ENCODE peak calls at places on chromosomes 7 and 10, in ten cellular contexts. One of them, this sample, is unnamed. For H3K36me3, the result is how much of the 10 kb centered on the place peaks cover.

GRCh38 chr10:121414366-121414765 is 183.9 kb downstream of the FGFR2 start:
- DNase-seq in vagina: no peak
- DNase-seq in fibroblast of lung: no peak
- DNase-seq in kidney: no peak
- DNase-seq in heart right ventricle: no peak
- DNase-seq in body of pancreas: no peak
- DNase-seq in adrenal gland: no peak
- DNase-seq in HCT116: no peak
- DNase-seq in tibial artery: no peak
- DNase-seq in psoas muscle: no peak
- DNase-seq in this sample: no peak

GRCh38 chr7:101783381-101784181 is 33.8 kb upstream of the CUX1 start:
- DNase-seq in kidney: peak
- DNase-seq in adrenal gland: no peak
- DNase-seq in psoas muscle: no peak
- DNase-seq in body of pancreas: no peak
- DNase-seq in heart right ventricle: no peak
- DNase-seq in HCT116: no peak
- DNase-seq in fibroblast of lung: no peak
- DNase-seq in tibial artery: no peak
- DNase-seq in vagina: no peak
- DNase-seq in this sample: no peak

GRCh38 chr7:66839814-66840213 is 81.2 kb upstream of the TMEM248 start:
- DNase-seq in heart right ventricle: no peak
- DNase-seq in fibroblast of lung: no peak
- DNase-seq in tibial artery: no peak
- DNase-seq in kidney: no peak
- DNase-seq in psoas muscle: no peak
- DNase-seq in HCT116: no peak
- DNase-seq in vagina: no peak
- DNase-seq in body of pancreas: no peak
- DNase-seq in adrenal gland: no peak
- DNase-seq in this sample: no peak

GRCh38 chr10:85195596-85195995 is 867.2 kb downstream of the CCSER2 start:
- DNase-seq in kidney: no peak
- DNase-seq in fibroblast of lung: no peak
- DNase-seq in HCT116: no peak
- DNase-seq in tibial artery: no peak
- DNase-seq in body of pancreas: no peak
- DNase-seq in vagina: no peak
- DNase-seq in psoas muscle: no peak
- DNase-seq in heart right ventricle: no peak
- DNase-seq in adrenal gland: no peak
- DNase-seq in this sample: no peak

GRCh38 chr10:6108072-6108471 is 19.2 kb downstream of the RBM17 start:
- DNase-seq in kidney: no peak
- DNase-seq in vagina: no peak
- DNase-seq in heart right ventricle: no peak
- DNase-seq in psoas muscle: no peak
- DNase-seq in adrenal gland: no peak
- DNase-seq in tibial artery: no peak
- DNase-seq in body of pancreas: no peak
- DNase-seq in HCT116: no peak
- DNase-seq in fibroblast of lung: no peak
- DNase-seq in this sample: no peak

GRCh38 chr10:127977368-127978009 is 70.6 kb downstream of the PTPRE start:
- DNase-seq in vagina: peak
- DNase-seq in fibroblast of lung: peak
- DNase-seq in tibial artery: peak
- DNase-seq in adrenal gland: peak
- DNase-seq in body of pancreas: peak
- DNase-seq in kidney: peak
- DNase-seq in psoas muscle: peak
- DNase-seq in heart right ventricle: peak
- DNase-seq in HCT116: no peak
- DNase-seq in this sample: no peak

GRCh38 chr10:46019170-46019528 is 11.3 kb downstream of the NCOA4 start:
- DNase-seq in HCT116: no peak
- DNase-seq in adrenal gland: no peak
- DNase-seq in kidney: no peak
- DNase-seq in psoas muscle: no peak
- DNase-seq in vagina: no peak
- DNase-seq in tibial artery: no peak
- DNase-seq in heart right ventricle: no peak
- DNase-seq in body of pancreas: peak
- DNase-seq in fibroblast of lung: no peak
- DNase-seq in this sample: no peak

GRCh38 chr7:73565675-73566342 is 8.3 kb upstream of the BCL7B start:
- DNase-seq in vagina: no peak
- DNase-seq in body of pancreas: no peak
- DNase-seq in kidney: no peak
- DNase-seq in heart right ventricle: no peak
- DNase-seq in adrenal gland: no peak
- DNase-seq in fibroblast of lung: no peak
- DNase-seq in HCT116: no peak
- DNase-seq in psoas muscle: no peak
- DNase-seq in tibial artery: no peak
- DNase-seq in this sample: no peak

DNA sequence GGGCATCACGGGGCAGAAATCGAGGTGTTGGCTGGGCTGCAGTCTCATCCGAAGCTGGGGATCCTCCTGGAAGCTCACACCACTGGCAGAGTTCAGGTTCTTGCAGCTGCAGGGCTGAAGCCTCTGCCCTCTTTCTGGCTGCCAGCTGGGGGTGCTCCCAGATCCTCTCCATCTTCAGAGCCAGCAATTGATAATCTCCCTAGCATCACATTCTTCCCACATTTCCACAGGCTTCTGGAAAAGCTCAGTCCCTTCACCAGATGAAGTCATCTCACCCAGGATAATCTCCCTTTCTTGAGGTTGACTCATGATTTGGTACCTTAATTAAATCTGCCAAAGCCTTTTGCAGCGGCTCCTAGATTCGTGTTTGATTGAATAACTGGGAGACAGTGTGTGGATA is 55.2 kb downstream of the NRP1 start:
- DNase-seq in body of pancreas: no peak
- DNase-seq in vagina: no peak
- DNase-seq in adrenal gland: no peak
- DNase-seq in psoas muscle: no peak
- DNase-seq in HCT116: no peak
- DNase-seq in tibial artery: no peak
- DNase-seq in kidney: no peak
- DNase-seq in fibroblast of lung: no peak
- DNase-seq in heart right ventricle: no peak
- DNase-seq in this sample: no peak
- H3K36me3 ChIP-seq in body of pancreas: under half
- H3K36me3 ChIP-seq in vagina: under half
- H3K36me3 ChIP-seq in adrenal gland: under half
- H3K36me3 ChIP-seq in psoas muscle: under half
- H3K36me3 ChIP-seq in HCT116: under half
- H3K36me3 ChIP-seq in tibial artery: under half
- H3K36me3 ChIP-seq in kidney: under half
- H3K36me3 ChIP-seq in fibroblast of lung: under half
- H3K36me3 ChIP-seq in heart right ventricle: under half
- H3K36me3 ChIP-seq in this sample: under half

GRCh38 chr7:252981-253380 is 37.0 kb upstream of the FOXL3 start:
- DNase-seq in kidney: peak
- DNase-seq in body of pancreas: no peak
- DNase-seq in tibial artery: no peak
- DNase-seq in vagina: no peak
- DNase-seq in HCT116: no peak
- DNase-seq in fibroblast of lung: no peak
- DNase-seq in psoas muscle: peak
- DNase-seq in heart right ventricle: no peak
- DNase-seq in adrenal gland: no peak
- DNase-seq in this sample: no peak

GRCh38 chr7:253491-254336 is 36.3 kb upstream of the FOXL3 start:
- DNase-seq in heart right ventricle: no peak
- DNase-seq in kidney: peak
- DNase-seq in fibroblast of lung: no peak
- DNase-seq in body of pancreas: no peak
- DNase-seq in psoas muscle: peak
- DNase-seq in adrenal gland: no peak
- DNase-seq in HCT116: no peak
- DNase-seq in vagina: no peak
- DNase-seq in tibial artery: no peak
- DNase-seq in this sample: no peak

GRCh38 chr7:255721-256361 is 34.1 kb upstream of the FOXL3 start:
- DNase-seq in fibroblast of lung: no peak
- DNase-seq in psoas muscle: peak
- DNase-seq in adrenal gland: no peak
- DNase-seq in HCT116: no peak
- DNase-seq in heart right ventricle: no peak
- DNase-seq in vagina: no peak
- DNase-seq in tibial artery: no peak
- DNase-seq in body of pancreas: no peak
- DNase-seq in kidney: peak
- DNase-seq in this sample: no peak

GRCh38 chr7:255038-255435 is 34.9 kb upstream of the FOXL3 start:
- DNase-seq in heart right ventricle: no peak
- DNase-seq in HCT116: no peak
- DNase-seq in adrenal gland: no peak
- DNase-seq in tibial artery: no peak
- DNase-seq in fibroblast of lung: no peak
- DNase-seq in psoas muscle: peak
- DNase-seq in vagina: no peak
- DNase-seq in kidney: peak
- DNase-seq in body of pancreas: no peak
- DNase-seq in this sample: no peak

DNA sequence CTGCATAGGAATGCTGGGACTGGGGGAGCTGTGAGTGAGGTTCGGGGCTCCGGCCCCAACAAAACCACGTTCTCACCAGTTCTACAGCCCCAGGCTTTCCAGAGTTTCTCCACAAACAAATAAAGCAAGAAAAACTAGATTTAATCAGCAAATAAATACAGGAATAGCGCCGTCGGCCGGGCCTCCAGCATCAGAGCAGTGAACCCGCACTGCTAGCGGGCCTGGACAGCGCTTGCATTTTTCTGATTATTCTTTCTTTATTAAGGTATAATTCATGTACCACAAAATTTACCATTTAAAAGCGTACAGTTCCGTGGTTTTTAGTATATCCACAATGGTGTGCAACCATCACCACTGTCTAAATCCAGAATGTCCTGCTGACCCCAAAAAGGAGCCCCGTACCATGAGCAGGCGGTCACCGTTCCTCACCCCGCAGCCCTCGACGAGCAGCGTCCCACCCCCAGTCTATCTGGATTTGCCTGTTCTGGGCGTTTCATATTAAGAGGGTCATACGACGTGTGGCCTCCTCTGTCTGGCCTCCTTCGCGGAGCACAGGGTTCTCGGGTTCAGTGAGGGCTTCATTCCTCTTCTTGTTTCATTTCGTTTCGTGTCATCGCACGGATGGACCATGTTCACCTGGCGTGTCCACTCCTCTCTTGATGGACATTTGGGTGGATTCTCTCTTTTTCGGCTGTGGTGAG is 35.5 kb upstream of the FOXL3 start:
- DNase-seq in fibroblast of lung: no peak
- DNase-seq in kidney: peak
- DNase-seq in adrenal gland: no peak
- DNase-seq in psoas muscle: peak
- DNase-seq in HCT116: no peak
- DNase-seq in tibial artery: no peak
- DNase-seq in heart right ventricle: no peak
- DNase-seq in vagina: no peak
- DNase-seq in body of pancreas: no peak
- DNase-seq in this sample: no peak
- H3K36me3 ChIP-seq in fibroblast of lung: under half
- H3K36me3 ChIP-seq in kidney: half or more
- H3K36me3 ChIP-seq in adrenal gland: under half
- H3K36me3 ChIP-seq in psoas muscle: half or more
- H3K36me3 ChIP-seq in HCT116: under half
- H3K36me3 ChIP-seq in tibial artery: half or more
- H3K36me3 ChIP-seq in heart right ventricle: under half
- H3K36me3 ChIP-seq in vagina: under half
- H3K36me3 ChIP-seq in body of pancreas: under half
- H3K36me3 ChIP-seq in this sample: under half

GRCh38 chr10:112465299-112465882 is 18.4 kb downstream of the VTI1A start:
- DNase-seq in adrenal gland: no peak
- DNase-seq in kidney: no peak
- DNase-seq in HCT116: no peak
- DNase-seq in fibroblast of lung: no peak
- DNase-seq in psoas muscle: no peak
- DNase-seq in vagina: no peak
- DNase-seq in tibial artery: no peak
- DNase-seq in body of pancreas: no peak
- DNase-seq in heart right ventricle: no peak
- DNase-seq in this sample: no peak
- H3K36me3 ChIP-seq in adrenal gland: under half
- H3K36me3 ChIP-seq in kidney: under half
- H3K36me3 ChIP-seq in HCT116: under half
- H3K36me3 ChIP-seq in fibroblast of lung: under half
- H3K36me3 ChIP-seq in psoas muscle: under half
- H3K36me3 ChIP-seq in vagina: under half
- H3K36me3 ChIP-seq in tibial artery: under half
- H3K36me3 ChIP-seq in body of pancreas: under half
- H3K36me3 ChIP-seq in heart right ventricle: under half
- H3K36me3 ChIP-seq in this sample: under half

DNA sequence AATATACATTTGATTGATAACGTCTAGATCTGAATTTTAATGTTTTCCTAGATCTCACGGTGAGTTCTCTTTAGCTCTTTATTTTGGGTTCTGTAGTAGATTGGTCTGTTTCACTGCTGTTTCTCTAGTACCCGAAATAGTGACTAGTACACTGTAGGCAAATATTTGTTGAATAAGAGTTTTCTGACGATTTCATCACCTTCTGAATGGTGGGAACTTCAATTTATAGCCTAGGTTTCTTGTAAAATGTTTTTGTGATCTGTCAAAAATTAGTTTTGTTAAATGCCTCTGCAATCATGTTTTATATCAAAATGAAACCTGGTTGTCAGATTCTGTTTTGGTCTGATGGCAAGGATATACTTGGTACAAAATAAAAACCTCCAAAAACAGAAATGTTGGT is 10.2 kb downstream of the PDCD4 start:
- DNase-seq in heart right ventricle: no peak
- DNase-seq in body of pancreas: no peak
- DNase-seq in tibial artery: no peak
- DNase-seq in adrenal gland: no peak
- DNase-seq in psoas muscle: no peak
- DNase-seq in fibroblast of lung: no peak
- DNase-seq in kidney: no peak
- DNase-seq in HCT116: no peak
- DNase-seq in vagina: no peak
- DNase-seq in this sample: no peak
- H3K36me3 ChIP-seq in heart right ventricle: under half
- H3K36me3 ChIP-seq in body of pancreas: under half
- H3K36me3 ChIP-seq in tibial artery: under half
- H3K36me3 ChIP-seq in adrenal gland: under half
- H3K36me3 ChIP-seq in psoas muscle: half or more
- H3K36me3 ChIP-seq in fibroblast of lung: under half
- H3K36me3 ChIP-seq in kidney: under half
- H3K36me3 ChIP-seq in HCT116: under half
- H3K36me3 ChIP-seq in vagina: under half
- H3K36me3 ChIP-seq in this sample: under half

DNA sequence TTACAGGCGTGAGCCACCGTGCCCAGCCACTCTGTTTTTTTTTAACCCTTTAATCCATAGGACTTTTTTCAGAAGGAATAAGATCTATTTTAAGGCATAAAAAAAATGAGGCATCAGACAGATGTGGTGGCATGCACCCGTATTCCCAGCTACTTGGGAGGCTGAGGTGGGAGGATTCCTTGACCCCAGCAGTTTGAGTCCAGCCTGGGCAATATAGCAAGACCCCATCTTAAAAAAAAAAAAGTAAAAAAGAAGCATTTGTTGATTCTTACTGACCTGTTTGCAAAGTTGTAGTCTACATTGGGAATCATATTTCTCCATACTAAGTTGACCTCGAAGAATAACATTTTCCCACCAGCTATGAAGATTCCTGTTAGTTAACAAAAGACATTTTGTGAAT is 38.6 kb downstream of the VCL start:
- DNase-seq in adrenal gland: no peak
- DNase-seq in heart right ventricle: no peak
- DNase-seq in tibial artery: no peak
- DNase-seq in fibroblast of lung: no peak
- DNase-seq in HCT116: no peak
- DNase-seq in body of pancreas: no peak
- DNase-seq in psoas muscle: no peak
- DNase-seq in vagina: no peak
- DNase-seq in kidney: no peak
- DNase-seq in this sample: no peak
- H3K36me3 ChIP-seq in adrenal gland: under half
- H3K36me3 ChIP-seq in heart right ventricle: under half
- H3K36me3 ChIP-seq in tibial artery: under half
- H3K36me3 ChIP-seq in fibroblast of lung: under half
- H3K36me3 ChIP-seq in HCT116: under half
- H3K36me3 ChIP-seq in body of pancreas: under half
- H3K36me3 ChIP-seq in psoas muscle: under half
- H3K36me3 ChIP-seq in vagina: under half
- H3K36me3 ChIP-seq in kidney: under half
- H3K36me3 ChIP-seq in this sample: under half

This sample was measured in HAP-1.